ENCODE peak calls at places on chromosomes 1 and 21, in seven cellular contexts. V is aorta, L is AML-193, O is epithelial cell of prostate, S is AG04450, N is DMS153, Q is EL. U is an unnamed sample.

GRCh38 chr1:230083053-230083452 is 16.0 kb downstream of the GALNT2 start:
- DNase-seq in V (no peak), L (no peak), O (no peak), S (no peak), N (no peak), Q (no peak), U (no peak)

GRCh38 chr1:230276401-230276800 is 149.7 kb downstream of the PGBD5 start:
- DNase-seq in V (no peak), L (no peak), O (no peak), S (no peak), N (no peak), Q (no peak), U (no peak)

GRCh38 chr1:98962156-98962555 is 42.5 kb downstream of the PLPPR5 start:
- DNase-seq in V (no peak), L (no peak), O (no peak), S (no peak), N (no peak), Q (peak; percentile 60), U (no peak)

GRCh38 chr1:172653015-172653709 is 5.7 kb upstream of the FASLG start:
- DNase-seq in V (no peak), L (no peak), O (no peak), S (no peak), N (no peak), Q (peak; percentile 61), U (no peak)

GRCh38 chr21:28215214-28215954 is 777.3 kb downstream of the LTN1 start:
- DNase-seq in V (no peak), L (no peak), O (peak; percentile 54), S (no peak), N (no peak), Q (peak; percentile 93), U (no peak)

GRCh38 chr1:22471078-22471477 is 19.4 kb downstream of the ZBTB40 start:
- DNase-seq in V (peak; percentile 66), L (no peak), O (no peak), S (no peak), N (no peak), Q (peak; percentile 34), U (no peak)

GRCh38 chr1:234393190-234393589 is 19.9 kb downstream of the COA6 start:
- DNase-seq in V (no peak), L (no peak), O (no peak), S (no peak), N (no peak), Q (no peak), U (no peak)

GRCh38 chr1:92965003-92965402 is 3.7 kb upstream of the DIPK1A start:
- DNase-seq in V (no peak), L (no peak), O (no peak), S (no peak), N (no peak), Q (no peak), U (no peak)

GRCh38 chr1:16139473-16139962 is 16.4 kb downstream of the EPHA2 start:
- DNase-seq in V (no peak), L (no peak), O (no peak), S (peak; percentile 46), N (no peak), Q (peak; percentile 96), U (no peak)

GRCh38 chr1:96962807-96963206 is 241.2 kb downstream of the PTBP2 start:
- DNase-seq in V (no peak), L (no peak), O (peak; percentile 60), S (no peak), N (peak; percentile 13), Q (no peak), U (no peak)

GRCh38 chr1:226736908-226737818 is 1.9 kb downstream of the ITPKB start:
- DNase-seq in V (peak; percentile 71), L (no peak), O (no peak), S (no peak), N (peak; percentile 47), Q (peak; percentile 41), U (no peak)

GRCh38 chr1:15851251-15852035 is 3.9 kb downstream of the SPEN start:
- DNase-seq in V (no peak), L (no peak), O (no peak), S (no peak), N (no peak), Q (no peak), U (no peak)

GRCh38 chr1:55466343-55466742 is 251.2 kb upstream of the USP24 start:
- DNase-seq in V (no peak), L (no peak), O (peak; percentile 50), S (no peak), N (no peak), Q (no peak), U (no peak)

GRCh38 chr1:27979151-27979858 is 19.5 kb downstream of the XKR8 start:
- DNase-seq in V (no peak), L (peak; percentile 91), O (no peak), S (peak; percentile 48), N (peak; percentile 55), Q (peak; percentile 62), U (no peak)

U was measured in NCI-H2029 treated with DMSO at 0.1 percent for 48 hours.